ENCODE peak calls at places on chromosomes 13 and 19, in ten cellular contexts. E is CD8-positive, alpha-beta T cell; G is PC-9; W is IMR-90; X is ascending aorta; O is GM20000; L is CD4-positive, alpha-beta T cell; Y is HFFc6; C is cardiac fibroblast; B is activated CD8-positive, alpha-beta T cell treated with anti-CD3 and anti-CD28 coated beads for 36 hours. Q is an unnamed sample.

GRCh38 chr13:68185767-68186166 is 955.6 kb upstream of the PCDH9 start:
- DNase-seq in L (no peak), C (no peak), X (no peak), O (no peak), W (no peak), G (no peak), E (no peak), B (no peak), Y (no peak), Q (no peak)

GRCh38 chr19:1232652-1233360 is 5.0 kb downstream of the CBARP start:
- DNase-seq in C (peak; percentile 72), L (no peak), B (no peak), Y (no peak), E (no peak), W (peak; percentile 72), G (no peak), X (no peak), O (no peak), Q (no peak)

GRCh38 chr13:23175920-23176319 is 4.9 kb upstream of the SGCG start:
- DNase-seq in L (no peak), Y (no peak), X (no peak), C (peak; percentile 29), O (no peak), B (no peak), E (no peak), G (no peak), W (peak; percentile 11), Q (no peak)

GRCh38 chr19:11418518-11419506 is at the start of gene RGL3:
- DNase-seq in B (no peak), G (peak; percentile 56), X (no peak), Y (no peak), E (no peak), W (no peak), O (no peak), L (no peak), C (no peak), Q (peak; percentile 79)

GRCh38 chr19:18520848-18521691 is 800 bp downstream of the ELL start:
- DNase-seq in G (no peak), B (peak; percentile 43), Y (no peak), W (no peak), O (peak; percentile 46), X (no peak), C (no peak), L (peak; percentile 38), E (no peak), Q (no peak)

GRCh38 chr19:44643605-44644390 is at the start of gene PVR:
- DNase-seq in B (peak; percentile 54), X (peak; percentile 18), Y (peak; percentile 43), L (peak; percentile 36), W (peak; percentile 77), G (peak; percentile 70), C (peak; percentile 76), O (peak; percentile 68), E (no peak), Q (peak; percentile 40)

GRCh38 chr19:30229524-30230174 is 142.5 kb upstream of the ZNF536 start:
- DNase-seq in B (no peak), X (no peak), L (no peak), C (no peak), O (no peak), Y (no peak), E (no peak), W (peak; percentile 4), G (no peak), Q (no peak)

GRCh38 chr19:1038995-1039645 is 787 bp upstream of the ABCA7 start:
- DNase-seq in G (no peak), E (no peak), Y (no peak), W (peak; percentile 28), C (no peak), X (no peak), B (no peak), O (no peak), L (no peak), Q (no peak)

GRCh38 chr19:4638330-4638729 is 986 bp upstream of the TNFAIP8L1 start:
- DNase-seq in W (no peak), X (no peak), E (no peak), B (no peak), O (no peak), G (no peak), L (no peak), Y (no peak), C (peak; percentile 43), Q (no peak)

GRCh38 chr19:37220383-37220782 is 2.4 kb downstream of the ZNF383 start:
- DNase-seq in X (no peak), W (no peak), O (no peak), B (no peak), L (no peak), G (no peak), C (no peak), Y (no peak), E (no peak), Q (no peak)

GRCh38 chr13:105333416-105333815 is 1202.0 kb downstream of the EFNB2 start:
- DNase-seq in E (no peak), Y (no peak), O (no peak), B (no peak), G (no peak), X (no peak), L (no peak), C (peak; percentile 76), W (peak; percentile 29), Q (no peak)

GRCh38 chr13:64633948-64634347 is 2596.2 kb downstream of the PCDH9 start:
- DNase-seq in X (no peak), B (no peak), E (no peak), C (no peak), L (no peak), Y (no peak), W (no peak), O (no peak), G (no peak), Q (no peak)

GRCh38 chr13:93915269-93915809 is 564.1 kb downstream of the DCT start:
- DNase-seq in X (no peak), B (no peak), E (no peak), G (no peak), Y (peak; percentile 53), W (peak; percentile 75), L (no peak), O (no peak), C (peak; percentile 50), Q (no peak)

GRCh38 chr19:18223860-18224524 is 2.2 kb downstream of the PDE4C start:
- DNase-seq in B (peak; percentile 44), C (no peak), Y (no peak), O (peak; percentile 62), L (no peak), G (peak; percentile 47), E (no peak), X (no peak), W (no peak), Q (no peak)

GRCh38 chr13:45936621-45937020 is 85.1 kb upstream of the SIAH3 start:
- DNase-seq in Y (no peak), X (no peak), O (no peak), C (no peak), L (no peak), W (no peak), G (no peak), E (no peak), B (no peak), Q (no peak)

DNA sequence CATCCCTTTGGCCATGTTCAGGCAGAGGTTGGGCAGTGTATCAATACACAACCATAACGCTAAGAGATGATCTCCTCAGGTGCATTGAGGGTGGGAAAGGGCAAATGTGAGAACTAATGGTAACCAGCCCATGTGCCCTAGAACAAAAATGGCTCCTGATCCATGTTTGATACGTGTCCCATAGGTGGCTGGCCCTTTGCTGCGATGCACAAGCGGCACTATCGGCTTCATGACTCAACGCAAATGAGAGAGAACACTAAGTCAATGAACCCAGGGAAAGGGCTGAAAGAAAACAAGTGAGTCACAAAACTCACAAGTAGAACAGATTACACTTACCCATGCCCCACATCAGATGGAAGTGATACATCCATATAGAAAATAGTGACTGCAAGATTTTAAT is 201.7 kb downstream of the ABCC4 start:
- DNase-seq in C (peak; percentile 93), O (no peak), Y (peak; percentile 53), X (no peak), E (no peak), L (no peak), W (peak; percentile 28), G (no peak), B (no peak), Q (no peak)
- TF ChIP-seq CTCF in C (no peak), O (no peak), Y (no peak), X (no peak), E (no peak), L (no peak), W (no peak), G (no peak), B (no peak), Q (no peak)

GRCh38 chr19:40377876-40378385 is 12.1 kb downstream of the HIPK4 start:
- DNase-seq in L (no peak), Y (no peak), O (no peak), W (no peak), C (no peak), X (no peak), G (no peak), E (no peak), B (no peak), Q (no peak)
- TF ChIP-seq CTCF in L (no peak), Y (no peak), O (no peak), W (no peak), C (no peak), X (no peak), G (no peak), E (no peak), B (no peak), Q (no peak)

GRCh38 chr19:31675187-31675913 is 326.1 kb upstream of the TSHZ3 start:
- DNase-seq in L (no peak), E (no peak), G (no peak), Y (peak; percentile 55), C (peak; percentile 27), B (no peak), X (no peak), O (no peak), W (peak; percentile 59), Q (no peak)

GRCh38 chr19:31678421-31678820 is 329.2 kb upstream of the TSHZ3 start:
- DNase-seq in L (no peak), G (no peak), X (no peak), O (no peak), E (no peak), C (no peak), W (no peak), B (no peak), Y (no peak), Q (no peak)

GRCh38 chr19:31670931-31671330 is 321.7 kb upstream of the TSHZ3 start:
- DNase-seq in E (no peak), C (no peak), X (no peak), B (no peak), L (no peak), G (no peak), W (no peak), Y (no peak), O (no peak), Q (no peak)

GRCh38 chr19:31674503-31675186 is 325.4 kb upstream of the TSHZ3 start:
- DNase-seq in O (no peak), X (no peak), G (no peak), B (no peak), C (peak; percentile 16), Y (peak; percentile 12), E (no peak), L (no peak), W (peak; percentile 47), Q (no peak)

GRCh38 chr19:31676271-31677004 is 327.2 kb upstream of the TSHZ3 start:
- DNase-seq in G (no peak), Y (no peak), L (no peak), O (no peak), B (peak; percentile 2), W (no peak), X (no peak), C (no peak), E (no peak), Q (no peak)
- TF ChIP-seq CTCF in G (peak; percentile 42), Y (peak; percentile 29), L (no peak), O (no peak), B (peak; percentile 9), W (no peak), X (no peak), C (no peak), E (no peak), Q (peak; percentile 34)

GRCh38 chr19:38979867-38980266 is 4.3 kb upstream of the FBXO17 start:
- DNase-seq in C (no peak), G (no peak), W (no peak), L (no peak), E (no peak), Y (no peak), O (no peak), X (no peak), B (no peak), Q (no peak)
- TF ChIP-seq CTCF in C (no peak), G (no peak), W (no peak), L (no peak), E (no peak), Y (no peak), O (no peak), X (no peak), B (no peak), Q (no peak)

Q was measured in progenitor cell of endocrine pancreas.